ENCODE peak calls at places on chromosomes 11 and 22, in six cellular contexts. F, W, X, T, M and L are unnamed samples.

GRCh38 chr11:77120571-77120970 is 7.5 kb upstream of the MYO7A start:
- DNase-seq in F (no peak), W (no peak), X (no peak), T (no peak), M (no peak), L (no peak)

GRCh38 chr22:42439821-42440674 is 7.8 kb upstream of the NFAM1 start:
- DNase-seq in F (peak; percentile 49), W (no peak), X (peak; percentile 19), T (no peak), M (no peak), L (peak; percentile 34)

GRCh38 chr11:117837070-117837776 is 12.7 kb upstream of the FXYD2 start:
- DNase-seq in F (no peak), W (no peak), X (no peak), T (peak; percentile 23), M (no peak), L (no peak)

GRCh38 chr11:117691206-117691490 is 105.9 kb downstream of the DSCAML1 start:
- DNase-seq in F (no peak), W (no peak), X (no peak), T (no peak), M (no peak), L (no peak)

GRCh38 chr11:134642206-134642605 is 230.2 kb upstream of the B3GAT1 start:
- DNase-seq in F (no peak), W (no peak), X (no peak), T (no peak), M (no peak), L (no peak)

GRCh38 chr11:28476053-28476452 is 367.9 kb downstream of the METTL15 start:
- DNase-seq in F (no peak), W (no peak), X (no peak), T (no peak), M (no peak), L (no peak)

GRCh38 chr22:24165673-24166072 is 15.6 kb upstream of the SUSD2 start:
- DNase-seq in F (peak; percentile 53), W (no peak), X (no peak), T (no peak), M (no peak), L (no peak)

GRCh38 chr11:73939096-73939495 is 11.7 kb upstream of the DNAJB13 start:
- DNase-seq in F (no peak), W (no peak), X (no peak), T (no peak), M (no peak), L (peak; percentile 54)

GRCh38 chr11:112470355-112470754 is 209.7 kb upstream of the PLET1 start:
- DNase-seq in F (peak; percentile 4), W (no peak), X (peak; percentile 8), T (no peak), M (no peak), L (no peak)

GRCh38 chr22:19820880-19821522 is 33.7 kb downstream of the GNB1L start:
- DNase-seq in F (no peak), W (no peak), X (no peak), T (peak; percentile 39), M (no peak), L (no peak)

GRCh38 chr11:113806403-113806802 is 26.8 kb downstream of the CLDN25 start:
- DNase-seq in F (peak; percentile 7), W (peak; percentile 38), X (peak; percentile 30), T (peak; percentile 68), M (no peak), L (peak; percentile 69)

GRCh38 chr22:48536691-48537591 is 1290.7 kb downstream of the BRD1 start:
- DNase-seq in F (no peak), W (no peak), X (no peak), T (no peak), M (no peak), L (no peak)

GRCh38 chr22:47042861-47043496 is 280.5 kb downstream of the TBC1D22A start:
- DNase-seq in F (no peak), W (no peak), X (no peak), T (no peak), M (no peak), L (no peak)

GRCh38 chr22:19289475-19290161 is 1.9 kb downstream of the CLTCL1 start:
- DNase-seq in F (peak; percentile 81), W (no peak), X (peak; percentile 85), T (no peak), M (no peak), L (no peak)

GRCh38 chr11:62193954-62194353 is 3.9 kb downstream of the SCGB1D1 start:
- DNase-seq in F (no peak), W (peak; percentile 20), X (no peak), T (peak; percentile 64), M (no peak), L (no peak)

GRCh38 chr22:29673361-29673760 is 46.4 kb upstream of the CABP7 start:
- DNase-seq in F (no peak), W (no peak), X (no peak), T (no peak), M (no peak), L (no peak)

GRCh38 chr22:16866167-16866566 is 41.0 kb upstream of the XKR3 start:
- DNase-seq in F (no peak), W (no peak), X (no peak), T (no peak), M (no peak), L (no peak)

GRCh38 chr11:92411431-92411830 is 186.8 kb downstream of the FAT3 start:
- DNase-seq in F (no peak), W (no peak), X (no peak), T (no peak), M (no peak), L (no peak)

GRCh38 chr11:1490651-1491050 is 4.1 kb upstream of the MOB2 start:
- DNase-seq in F (no peak), W (no peak), X (no peak), T (no peak), M (no peak), L (no peak)

GRCh38 chr11:61742391-61742790 is 10.0 kb upstream of the MYRF start:
- DNase-seq in F (no peak), W (no peak), X (no peak), T (no peak), M (no peak), L (no peak)

GRCh38 chr22:26447594-26448329 is 18.7 kb downstream of the ASPHD2 start:
- DNase-seq in F (no peak), W (no peak), X (no peak), T (no peak), M (no peak), L (no peak)

GRCh38 chr22:37610480-37611148 is 2.0 kb downstream of the GGA1 start:
- DNase-seq in F (no peak), W (no peak), X (no peak), T (no peak), M (no peak), L (peak; percentile 25)

GRCh38 chr11:26626346-26626745 is 54.3 kb upstream of the MUC15 start:
- DNase-seq in F (no peak), W (no peak), X (peak; percentile 9), T (no peak), M (no peak), L (no peak)

GRCh38 chr11:12706531-12707499 is 32.6 kb downstream of the TEAD1 start:
- DNase-seq in F (no peak), W (no peak), X (no peak), T (no peak), M (no peak), L (no peak)

GRCh38 chr22:37305873-37306272 is 23.6 kb downstream of the CYTH4 start:
- DNase-seq in F (no peak), W (no peak), X (no peak), T (no peak), M (no peak), L (no peak)

GRCh38 chr11:86610559-86611341 is 61.7 kb downstream of the ME3 start:
- DNase-seq in F (no peak), W (no peak), X (peak; percentile 62), T (peak; percentile 34), M (no peak), L (no peak)

GRCh38 chr22:46171940-46172339 is 21.6 kb downstream of the PPARA start:
- DNase-seq in F (peak; percentile 74), W (no peak), X (no peak), T (no peak), M (no peak), L (no peak)

GRCh38 chr22:39277135-39277607 is 32.4 kb upstream of the PDGFB start:
- DNase-seq in F (peak; percentile 92), W (no peak), X (peak; percentile 96), T (no peak), M (no peak), L (peak; percentile 84)

GRCh38 chr11:103888541-103888951 is 147.9 kb upstream of the DDI1 start:
- DNase-seq in F (no peak), W (no peak), X (no peak), T (no peak), M (no peak), L (no peak)

GRCh38 chr22:44424131-44424711 is 73.8 kb downstream of the RTL6 start:
- DNase-seq in F (no peak), W (no peak), X (no peak), T (no peak), M (no peak), L (no peak)
- H3K14ac ChIP-seq in F (no peak overlapping the region), W (peak overlapping the region; percentile 10), X (no peak overlapping the region), T (no peak overlapping the region), M (no peak overlapping the region), L (no peak overlapping the region)

GRCh38 chr11:68698993-68699392 is 14.6 kb downstream of the GAL start:
- DNase-seq in F (no peak), W (no peak), X (no peak), T (no peak), M (no peak), L (no peak)
- H3K23ac ChIP-seq in F (no peak overlapping the region), W (no peak overlapping the region), X (no peak overlapping the region), T (no peak overlapping the region), M (no peak overlapping the region), L (no peak overlapping the region)

DNA sequence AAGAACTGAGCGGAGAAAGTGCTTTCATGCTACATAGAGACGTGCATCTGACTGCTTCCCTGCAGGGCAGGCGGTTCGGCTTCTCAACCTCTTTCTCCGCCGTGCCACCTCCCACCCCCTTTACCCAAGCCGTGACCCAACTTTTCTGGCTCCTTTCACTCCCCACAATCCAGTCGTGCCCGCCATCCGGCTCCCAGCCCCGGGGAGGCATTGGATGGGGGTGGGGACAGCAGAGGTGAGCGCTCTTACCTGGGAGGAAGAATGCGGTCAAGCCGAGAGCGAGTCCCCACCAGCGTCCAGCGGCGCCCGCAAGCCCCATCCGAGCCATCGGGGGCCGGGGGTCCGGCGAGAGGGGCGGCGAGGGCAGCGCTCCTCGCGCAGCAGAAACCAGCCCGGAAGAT is 774 bp downstream of the NECTIN1 start:
- DNase-seq in F (no peak), W (peak; percentile 26), X (peak; percentile 22), T (no peak), M (no peak), L (peak; percentile 8)
- H3K14ac ChIP-seq in F (no peak overlapping the region), W (no peak overlapping the region), X (peak overlapping the region; percentile 80), T (peak overlapping the region; percentile 58), M (no peak overlapping the region), L (no peak overlapping the region)

GRCh38 chr11:45409587-45409986 is 123.4 kb upstream of the SYT13 start:
- DNase-seq in F (no peak), W (no peak), X (peak; percentile 47), T (no peak), M (no peak), L (no peak)
- H3K23ac ChIP-seq in F (no peak overlapping the region), W (no peak overlapping the region), X (no peak overlapping the region), T (no peak overlapping the region), M (no peak overlapping the region), L (no peak overlapping the region)

GRCh38 chr11:64877390-64878222 is 815 bp downstream of the EHD1 start:
- DNase-seq in F (no peak), W (no peak), X (no peak), T (no peak), M (no peak), L (peak; percentile 35)
- H3K14ac ChIP-seq in F (peak overlapping the region; percentile 95), W (peak overlapping the region; percentile 96), X (peak overlapping the region; percentile 99), T (peak overlapping the region; percentile 2), M (peak overlapping the region; percentile 55), L (peak overlapping the region; percentile 93)

GRCh38 chr11:36376315-36376887 is 80.3 kb downstream of the PRR5L start:
- DNase-seq in F (peak; percentile 18), W (peak; percentile 42), X (peak; percentile 43), T (peak; percentile 58), M (no peak), L (no peak)
- H3K23ac ChIP-seq in F (peak overlapping the region; percentile 86), W (peak overlapping the region; percentile 77), X (peak overlapping the region; percentile 9), T (no peak overlapping the region), M (no peak overlapping the region), L (no peak overlapping the region)